ENCODE peak calls at places on chromosomes 12 and 14, in four cellular contexts. D is GM12878, F is endothelial cell of umbilical vein, P is K562. C is an unnamed sample.

GRCh38 chr12:128258866-128259555 is 8.0 kb upstream of the TMEM132C start:
- DNase-seq in D (no peak), F (no peak), P (no peak), C (no peak)

GRCh38 chr14:85248881-85249635 is 280.9 kb upstream of the FLRT2 start:
- DNase-seq in D (no peak), F (no peak), P (no peak), C (peak)

GRCh38 chr14:95255487-95255886 is 64.2 kb downstream of the CLMN start:
- DNase-seq in F (peak), P (peak), D (no peak), C (peak)

GRCh38 chr14:46197856-46198255 is 453.7 kb downstream of the RPL10L start:
- DNase-seq in F (no peak), D (no peak), P (no peak), C (no peak)

GRCh38 chr12:125882141-125882540 is 816.9 kb downstream of the AACS start:
- DNase-seq in F (no peak), P (no peak), D (no peak), C (no peak)

GRCh38 chr12:53171725-53172329 is 8.7 kb upstream of the ZNF740 start:
- DNase-seq in P (no peak), F (no peak), D (no peak), C (no peak)

GRCh38 chr14:104477117-104477623 is 102.4 kb upstream of the C14orf180 start:
- DNase-seq in F (no peak), D (no peak), P (no peak), C (no peak)

GRCh38 chr12:88566430-88566829 is 13.8 kb downstream of the KITLG start:
- DNase-seq in F (no peak), D (no peak), P (no peak), C (no peak)

GRCh38 chr14:100417466-100417865 is 94.3 kb downstream of the SLC25A47 start:
- DNase-seq in F (peak), P (peak), D (no peak), C (peak)

GRCh38 chr12:121590476-121591143 is 9.8 kb upstream of the KDM2B start:
- DNase-seq in P (no peak), F (no peak), D (peak), C (peak)

GRCh38 chr14:53509227-53509822 is 356.2 kb upstream of the DDHD1 start:
- DNase-seq in D (no peak), P (no peak), F (no peak), C (peak)

GRCh38 chr14:70987042-70987441 is 79.8 kb downstream of the PCNX1 start:
- DNase-seq in P (no peak), D (no peak), F (no peak), C (peak)

GRCh38 chr14:70993931-70994330 is 86.7 kb downstream of the PCNX1 start:
- DNase-seq in P (no peak), F (no peak), D (no peak), C (no peak)

DNA sequence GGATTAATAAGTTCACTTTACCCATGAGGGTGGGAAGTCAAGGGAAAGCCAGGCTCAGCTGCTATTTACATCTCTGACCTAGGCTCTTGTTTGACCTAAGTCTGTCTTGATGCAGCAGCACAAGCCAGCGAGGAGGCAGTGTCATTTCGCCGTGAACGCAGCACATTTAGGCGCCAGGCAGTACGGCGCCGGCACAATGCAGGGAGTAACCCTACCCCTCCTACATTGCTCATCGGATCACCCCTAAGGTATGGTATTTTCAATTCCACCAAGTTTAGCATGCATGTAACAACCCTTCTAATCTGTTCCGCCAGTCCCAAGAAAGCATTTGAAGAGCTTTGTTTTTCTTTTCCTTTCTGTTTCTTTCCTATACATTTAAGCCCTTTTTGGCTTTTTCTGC is 81.2 kb downstream of the PCNX1 start:
- DNase-seq in F (no peak), P (no peak), D (no peak), C (no peak)
- TF ChIP-seq FOS in F (no peak), P (no peak), D (no peak), C (no peak)

DNA sequence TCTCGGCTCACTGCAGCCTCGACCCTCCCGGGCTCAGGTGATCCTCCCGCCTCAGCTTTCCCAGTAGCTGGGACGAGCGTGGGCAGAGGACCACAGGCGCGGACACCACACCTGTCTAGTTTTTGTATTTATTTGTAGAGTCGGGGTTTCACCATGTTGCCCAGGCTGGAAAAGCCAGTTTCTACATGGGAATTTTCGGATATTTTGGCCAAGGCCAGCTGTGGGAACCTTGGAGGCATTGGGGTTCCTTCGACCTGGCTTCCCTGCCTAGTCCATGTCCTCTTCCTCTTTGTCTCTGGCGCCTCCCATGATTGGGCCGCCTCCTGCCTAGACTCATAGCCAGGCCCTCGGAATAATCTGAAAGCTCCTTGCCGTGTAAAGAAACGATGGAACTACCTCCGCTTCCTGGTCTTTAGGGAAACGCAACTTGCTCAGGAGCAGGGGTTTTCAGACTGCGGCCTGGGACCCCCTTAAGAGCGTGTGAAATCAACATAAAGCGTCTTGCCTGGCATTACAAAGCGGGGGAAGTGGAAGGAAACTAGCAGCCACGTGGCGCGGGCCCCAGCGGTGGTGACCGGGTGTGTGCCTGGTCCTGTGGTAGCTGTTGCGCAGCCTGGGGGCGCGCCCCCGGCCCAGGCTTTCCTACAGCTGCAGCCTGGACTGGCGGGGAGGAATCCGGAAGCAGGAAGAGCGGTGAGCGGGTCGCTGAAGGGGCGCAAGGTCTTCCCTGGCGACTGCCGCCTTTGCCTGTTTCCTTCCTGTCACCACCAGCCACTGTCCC is 1.4 kb upstream of the HSP90AA1 start:
- DNase-seq in F (peak), P (peak), D (peak), C (no peak)
- TF ChIP-seq FOS in F (no peak), P (no peak), D (no peak), C (no peak)

DNA sequence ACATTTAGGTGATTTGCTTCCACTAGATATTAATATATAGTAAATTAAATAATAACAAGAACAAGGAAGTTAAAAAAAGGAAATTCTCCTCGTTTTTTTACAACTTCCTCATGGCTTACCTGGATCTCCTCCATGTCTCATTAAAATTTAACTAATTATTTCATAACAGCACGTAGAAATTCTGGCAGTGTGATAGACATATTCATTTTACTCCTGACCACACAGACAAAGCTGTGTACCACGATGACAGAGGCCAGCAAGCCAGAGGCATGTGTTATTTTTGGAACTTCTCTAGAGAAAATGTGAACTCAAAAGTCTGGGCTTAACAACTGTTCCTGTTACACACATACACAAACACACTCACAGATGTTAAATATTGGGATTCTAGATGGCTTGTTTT is 158.4 kb downstream of the DACT1 start:
- DNase-seq in D (no peak), P (no peak), F (no peak), C (no peak)
- TF ChIP-seq FOS in D (no peak), P (no peak), F (no peak), C (no peak)

GRCh38 chr14:62692490-62693106 is 352.7 kb downstream of the KCNH5 start:
- DNase-seq in D (no peak), P (no peak), F (no peak), C (peak)
- TF ChIP-seq FOS in D (no peak), P (no peak), F (no peak), C (no peak)

DNA sequence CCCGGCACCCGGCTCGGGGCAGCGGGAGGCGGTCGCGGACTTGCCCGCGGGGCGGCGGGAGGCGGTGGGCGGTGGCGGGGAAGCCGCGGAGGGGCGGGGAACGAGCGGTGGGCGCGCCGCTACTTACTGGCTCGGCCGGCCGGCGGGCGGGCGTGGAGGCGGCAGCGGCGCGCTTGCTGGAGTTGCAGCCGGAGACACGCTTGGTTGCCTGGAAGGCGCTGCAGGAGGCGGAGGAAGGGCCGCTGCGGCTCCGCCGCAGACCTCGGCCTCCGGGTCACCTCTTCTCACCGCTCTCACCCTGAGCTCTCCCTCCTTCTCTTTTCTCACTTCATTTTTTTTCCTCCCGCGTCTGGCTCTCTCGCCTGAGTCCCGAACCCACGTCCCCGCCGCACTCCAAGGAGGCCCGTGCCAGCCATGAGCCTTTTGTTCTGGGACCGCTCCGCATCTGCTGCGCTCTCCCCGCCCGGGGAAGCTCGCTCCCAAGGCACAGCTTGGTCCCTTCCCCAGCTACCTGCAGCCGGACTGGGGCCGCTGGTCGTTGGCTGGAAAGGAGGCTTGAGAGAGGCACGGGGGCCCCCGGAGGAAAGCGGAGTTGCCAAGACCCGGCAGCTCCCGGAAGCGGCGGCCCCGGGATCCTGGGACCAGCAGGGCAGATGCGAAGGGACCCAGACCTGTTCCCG is 591 bp upstream of the KCNK10 start:
- DNase-seq in F (no peak), D (no peak), P (no peak), C (peak)
- TF ChIP-seq FOS in F (no peak), D (no peak), P (no peak), C (no peak)